ENCODE peak calls at places on chromosomes 13 and 19, in six cellular contexts. One of them, this sample, is unnamed.

GRCh38 chr13:107277911-107278310 is 710.0 kb upstream of the ARGLU1 start:
- DNase-seq in DND-41: no peak
- DNase-seq in ascending aorta: no peak
- DNase-seq in B cell: no peak
- DNase-seq in tibial nerve: no peak
- DNase-seq in kidney: no peak
- DNase-seq in this sample: no peak

GRCh38 chr13:51919531-51919930 is 57.8 kb downstream of the CCDC70 start:
- DNase-seq in DND-41: no peak
- DNase-seq in ascending aorta: no peak
- DNase-seq in B cell: no peak
- DNase-seq in tibial nerve: no peak
- DNase-seq in kidney: no peak
- DNase-seq in this sample: no peak

GRCh38 chr19:48274938-48275337 is 5.1 kb downstream of the ZNF114 start:
- DNase-seq in DND-41: no peak
- DNase-seq in ascending aorta: no peak
- DNase-seq in B cell: no peak
- DNase-seq in tibial nerve: no peak
- DNase-seq in kidney: no peak
- DNase-seq in this sample: no peak

GRCh38 chr13:110363009-110363408 is 55.9 kb downstream of the COL4A2 start:
- DNase-seq in DND-41: no peak
- DNase-seq in ascending aorta: no peak
- DNase-seq in B cell: no peak
- DNase-seq in tibial nerve: no peak
- DNase-seq in kidney: no peak
- DNase-seq in this sample: no peak

GRCh38 chr19:21922276-21922675 is 86.3 kb upstream of the ZNF43 start:
- DNase-seq in DND-41: no peak
- DNase-seq in ascending aorta: no peak
- DNase-seq in B cell: no peak
- DNase-seq in tibial nerve: no peak
- DNase-seq in kidney: no peak
- DNase-seq in this sample: no peak

GRCh38 chr19:46480409-46480808 is 9.0 kb upstream of the PNMA8A start:
- DNase-seq in DND-41: no peak
- DNase-seq in ascending aorta: no peak
- DNase-seq in B cell: no peak
- DNase-seq in tibial nerve: no peak
- DNase-seq in kidney: peak; percentile 78
- DNase-seq in this sample: no peak

GRCh38 chr13:111384441-111385181 is 64.2 kb downstream of the TEX29 start:
- DNase-seq in DND-41: peak; percentile 47
- DNase-seq in ascending aorta: no peak
- DNase-seq in B cell: peak; percentile 11
- DNase-seq in tibial nerve: no peak
- DNase-seq in kidney: no peak
- DNase-seq in this sample: peak; percentile 56

GRCh38 chr13:113058129-113058987 is 47.2 kb upstream of the F7 start:
- DNase-seq in DND-41: no peak
- DNase-seq in ascending aorta: no peak
- DNase-seq in B cell: no peak
- DNase-seq in tibial nerve: no peak
- DNase-seq in kidney: peak; percentile 46
- DNase-seq in this sample: no peak

GRCh38 chr19:32068805-32069204 is 276.6 kb upstream of the ZNF507 start:
- DNase-seq in DND-41: no peak
- DNase-seq in ascending aorta: no peak
- DNase-seq in B cell: no peak
- DNase-seq in tibial nerve: no peak
- DNase-seq in kidney: no peak
- DNase-seq in this sample: no peak

GRCh38 chr19:33674575-33675367 is 53.0 kb downstream of the CHST8 start:
- DNase-seq in DND-41: no peak
- DNase-seq in ascending aorta: no peak
- DNase-seq in B cell: no peak
- DNase-seq in tibial nerve: no peak
- DNase-seq in kidney: peak; percentile 38
- DNase-seq in this sample: no peak

GRCh38 chr13:66313408-66313807 is 916.7 kb downstream of the PCDH9 start:
- DNase-seq in DND-41: no peak
- DNase-seq in ascending aorta: no peak
- DNase-seq in B cell: no peak
- DNase-seq in tibial nerve: no peak
- DNase-seq in kidney: no peak
- DNase-seq in this sample: no peak

GRCh38 chr19:27892500-27892899 is 1320.5 kb downstream of the UQCRFS1 start:
- DNase-seq in DND-41: no peak
- DNase-seq in ascending aorta: no peak
- DNase-seq in B cell: no peak
- DNase-seq in tibial nerve: no peak
- DNase-seq in kidney: no peak
- DNase-seq in this sample: no peak

GRCh38 chr13:112688560-112689497 is 1.0 kb upstream of the ATP11A start:
- DNase-seq in DND-41: peak; percentile 45
- DNase-seq in ascending aorta: no peak
- DNase-seq in B cell: no peak
- DNase-seq in tibial nerve: no peak
- DNase-seq in kidney: peak; percentile 58
- DNase-seq in this sample: peak; percentile 80

GRCh38 chr13:90276208-90276607 is 1071.3 kb upstream of the MIR17HG start:
- DNase-seq in DND-41: no peak
- DNase-seq in ascending aorta: no peak
- DNase-seq in B cell: no peak
- DNase-seq in tibial nerve: no peak
- DNase-seq in kidney: no peak
- DNase-seq in this sample: no peak

GRCh38 chr13:110458017-110458416 is 103.5 kb downstream of the RAB20 start:
- DNase-seq in DND-41: no peak
- DNase-seq in ascending aorta: no peak
- DNase-seq in B cell: peak; percentile 19
- DNase-seq in tibial nerve: no peak
- DNase-seq in kidney: peak; percentile 61
- DNase-seq in this sample: no peak

GRCh38 chr19:30374791-30375650 is 2.8 kb downstream of the ZNF536 start:
- DNase-seq in DND-41: no peak
- DNase-seq in ascending aorta: no peak
- DNase-seq in B cell: no peak
- DNase-seq in tibial nerve: no peak
- DNase-seq in kidney: no peak
- DNase-seq in this sample: no peak

GRCh38 chr19:50332264-50333038 is 3.3 kb upstream of the KCNC3 start:
- DNase-seq in DND-41: no peak
- DNase-seq in ascending aorta: no peak
- DNase-seq in B cell: no peak
- DNase-seq in tibial nerve: no peak
- DNase-seq in kidney: peak; percentile 56
- DNase-seq in this sample: no peak

GRCh38 chr13:48398450-48399095 is 14.3 kb downstream of the LPAR6 start:
- DNase-seq in DND-41: no peak
- DNase-seq in ascending aorta: no peak
- DNase-seq in B cell: no peak
- DNase-seq in tibial nerve: no peak
- DNase-seq in kidney: no peak
- DNase-seq in this sample: no peak

GRCh38 chr19:45600340-45600885 is 1.6 kb downstream of the GPR4 start:
- DNase-seq in DND-41: no peak
- DNase-seq in ascending aorta: no peak
- DNase-seq in B cell: no peak
- DNase-seq in tibial nerve: no peak
- DNase-seq in kidney: no peak
- DNase-seq in this sample: no peak

GRCh38 chr19:27709496-27709895 is 1503.5 kb downstream of the UQCRFS1 start:
- DNase-seq in DND-41: no peak
- DNase-seq in ascending aorta: no peak
- DNase-seq in B cell: no peak
- DNase-seq in tibial nerve: no peak
- DNase-seq in kidney: no peak
- DNase-seq in this sample: no peak

GRCh38 chr13:26968431-26969335 is 202.9 kb downstream of the USP12 start:
- DNase-seq in DND-41: no peak
- DNase-seq in ascending aorta: no peak
- DNase-seq in B cell: no peak
- DNase-seq in tibial nerve: no peak
- DNase-seq in kidney: no peak
- DNase-seq in this sample: no peak

GRCh38 chr13:26017932-26018690 is 33.7 kb downstream of the SHISA2 start:
- DNase-seq in DND-41: no peak
- DNase-seq in ascending aorta: no peak
- DNase-seq in B cell: no peak
- DNase-seq in tibial nerve: no peak
- DNase-seq in kidney: peak; percentile 84
- DNase-seq in this sample: no peak

GRCh38 chr19:18894254-18895037 is 1.5 kb downstream of the CERS1 start:
- DNase-seq in DND-41: no peak
- DNase-seq in ascending aorta: no peak
- DNase-seq in B cell: no peak
- DNase-seq in tibial nerve: no peak
- DNase-seq in kidney: peak; percentile 78
- DNase-seq in this sample: no peak
- TF ChIP-seq CTCF in DND-41: no peak
- TF ChIP-seq CTCF in ascending aorta: no peak
- TF ChIP-seq CTCF in B cell: no peak
- TF ChIP-seq CTCF in tibial nerve: no peak
- TF ChIP-seq CTCF in kidney: no peak
- TF ChIP-seq CTCF in this sample: no peak

GRCh38 chr13:104900186-104900817 is 1635.2 kb downstream of the EFNB2 start:
- DNase-seq in DND-41: no peak
- DNase-seq in ascending aorta: no peak
- DNase-seq in B cell: no peak
- DNase-seq in tibial nerve: no peak
- DNase-seq in kidney: no peak
- DNase-seq in this sample: no peak
- TF ChIP-seq CTCF in DND-41: no peak
- TF ChIP-seq CTCF in ascending aorta: no peak
- TF ChIP-seq CTCF in B cell: no peak
- TF ChIP-seq CTCF in tibial nerve: no peak
- TF ChIP-seq CTCF in kidney: no peak
- TF ChIP-seq CTCF in this sample: no peak

GRCh38 chr19:5093953-5094718 is 125.2 kb downstream of the KDM4B start:
- DNase-seq in DND-41: no peak
- DNase-seq in ascending aorta: no peak
- DNase-seq in B cell: no peak
- DNase-seq in tibial nerve: no peak
- DNase-seq in kidney: no peak
- DNase-seq in this sample: no peak
- TF ChIP-seq CTCF in DND-41: no peak
- TF ChIP-seq CTCF in ascending aorta: no peak
- TF ChIP-seq CTCF in B cell: no peak
- TF ChIP-seq CTCF in tibial nerve: no peak
- TF ChIP-seq CTCF in kidney: no peak
- TF ChIP-seq CTCF in this sample: no peak

DNA sequence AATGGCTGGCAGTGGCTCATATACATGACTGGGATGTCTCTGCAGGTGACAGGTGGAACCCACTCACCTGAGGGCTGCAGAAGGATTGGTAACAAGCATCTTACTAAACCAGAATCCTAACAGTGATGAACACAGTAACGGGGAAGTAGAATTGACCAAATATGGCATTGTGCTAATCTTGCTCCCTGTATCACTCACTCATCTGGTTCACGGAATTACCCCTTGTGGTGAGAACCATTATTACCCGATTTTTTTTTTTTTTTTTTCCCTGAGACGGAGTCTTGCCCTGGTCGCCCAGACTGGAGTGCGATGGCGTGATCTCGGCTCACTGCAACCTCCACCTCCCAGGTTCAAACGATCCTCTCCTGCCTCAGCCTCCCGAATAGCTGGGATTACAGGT is 69.5 kb downstream of the PTPRS start:
- DNase-seq in DND-41: no peak
- DNase-seq in ascending aorta: no peak
- DNase-seq in B cell: no peak
- DNase-seq in tibial nerve: no peak
- DNase-seq in kidney: no peak
- DNase-seq in this sample: no peak
- TF ChIP-seq CTCF in DND-41: peak; percentile 31
- TF ChIP-seq CTCF in ascending aorta: no peak
- TF ChIP-seq CTCF in B cell: peak; percentile 17
- TF ChIP-seq CTCF in tibial nerve: no peak
- TF ChIP-seq CTCF in kidney: no peak
- TF ChIP-seq CTCF in this sample: no peak

GRCh38 chr19:16328824-16329482 is 4.3 kb downstream of the KLF2 start:
- DNase-seq in DND-41: no peak
- DNase-seq in ascending aorta: no peak
- DNase-seq in B cell: peak; percentile 66
- DNase-seq in tibial nerve: no peak
- DNase-seq in kidney: no peak
- DNase-seq in this sample: peak; percentile 51
- TF ChIP-seq CTCF in DND-41: peak; percentile 3
- TF ChIP-seq CTCF in ascending aorta: no peak
- TF ChIP-seq CTCF in B cell: peak; percentile 39
- TF ChIP-seq CTCF in tibial nerve: no peak
- TF ChIP-seq CTCF in kidney: no peak
- TF ChIP-seq CTCF in this sample: peak; percentile 9

DNA sequence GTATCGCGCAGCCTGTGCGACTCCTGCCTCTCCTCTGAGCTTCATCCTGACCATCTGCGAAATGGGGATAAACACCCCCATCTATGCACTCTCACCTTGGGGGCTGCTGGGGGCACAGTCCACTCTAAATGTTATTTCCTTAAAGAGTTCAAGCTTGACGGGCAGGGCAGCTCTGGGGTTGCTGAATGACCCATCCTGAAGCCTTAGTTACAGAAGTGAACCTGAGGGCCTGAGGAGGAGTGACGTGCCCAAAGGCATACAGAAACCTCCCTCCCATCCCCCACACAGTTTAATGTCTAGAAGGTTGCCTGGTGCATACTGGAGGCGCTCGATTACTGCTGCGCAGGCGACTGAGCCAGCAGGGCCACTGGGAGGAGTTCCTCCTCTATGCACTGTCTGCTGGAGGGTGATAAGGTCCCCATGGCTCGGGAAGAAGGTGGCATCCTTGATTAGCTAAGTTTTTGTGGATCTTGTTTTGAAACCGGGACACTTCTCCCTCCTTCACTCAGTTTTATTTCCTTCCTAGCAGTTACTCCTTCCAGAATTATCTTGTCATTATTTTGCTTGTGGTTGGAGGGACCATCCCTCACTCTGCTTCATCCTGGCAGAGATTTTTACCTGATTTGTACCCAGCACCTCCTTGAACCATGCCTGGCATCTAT is 572 bp upstream of the FKBP8 start:
- DNase-seq in DND-41: peak; percentile 64
- DNase-seq in ascending aorta: peak; percentile 26
- DNase-seq in B cell: peak; percentile 68
- DNase-seq in tibial nerve: no peak
- DNase-seq in kidney: peak; percentile 75
- DNase-seq in this sample: peak; percentile 91
- TF ChIP-seq CTCF in DND-41: peak; percentile 29
- TF ChIP-seq CTCF in ascending aorta: no peak
- TF ChIP-seq CTCF in B cell: no peak
- TF ChIP-seq CTCF in tibial nerve: no peak
- TF ChIP-seq CTCF in kidney: no peak
- TF ChIP-seq CTCF in this sample: no peak

DNA sequence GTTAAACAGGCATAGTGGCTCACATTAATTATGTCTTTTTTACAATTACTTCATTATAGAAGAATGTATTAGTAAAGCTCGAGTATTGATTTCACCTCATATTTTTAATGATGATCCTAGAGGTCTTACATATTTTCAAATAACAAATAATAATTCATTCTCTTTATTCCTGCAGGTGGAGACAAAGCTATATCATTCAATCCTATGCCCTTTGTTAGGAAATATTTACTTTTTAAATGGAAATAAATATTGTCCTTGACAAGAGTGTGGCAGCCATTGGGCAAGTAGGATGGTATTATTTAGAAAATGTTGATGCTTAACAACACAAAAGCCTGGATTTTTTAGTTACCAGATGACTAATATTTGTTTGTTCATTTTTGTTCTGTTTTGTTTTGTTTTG is 127.6 kb downstream of the COG6 start:
- DNase-seq in DND-41: no peak
- DNase-seq in ascending aorta: no peak
- DNase-seq in B cell: no peak
- DNase-seq in tibial nerve: no peak
- DNase-seq in kidney: no peak
- DNase-seq in this sample: no peak
- TF ChIP-seq CTCF in DND-41: no peak
- TF ChIP-seq CTCF in ascending aorta: no peak
- TF ChIP-seq CTCF in B cell: no peak
- TF ChIP-seq CTCF in tibial nerve: no peak
- TF ChIP-seq CTCF in kidney: no peak
- TF ChIP-seq CTCF in this sample: peak; percentile 31